ENCODE peak calls at places on chromosome 17, in four cellular contexts. V is ovary, R is PC-3, L is H1. O is an unnamed sample.

GRCh38 chr17:29653995-29654714 is 31.4 kb upstream of the CORO6 start:
- DNase-seq in R (no peak), V (no peak), L (no peak), O (no peak)

GRCh38 chr17:40958086-40958953 is 8.4 kb downstream of the KRT39 start:
- DNase-seq in V (no peak), L (no peak), R (peak; percentile 82), O (no peak)

GRCh38 chr17:27378482-27379200 is 77.6 kb upstream of the KSR1 start:
- DNase-seq in V (no peak), R (no peak), L (no peak), O (no peak)

GRCh38 chr17:17343896-17344506 is 40.8 kb downstream of the NT5M start:
- DNase-seq in L (no peak), R (no peak), V (no peak), O (no peak)

GRCh38 chr17:28810437-28810836 is 32.2 kb downstream of the FAM222B start:
- DNase-seq in L (no peak), V (no peak), R (no peak), O (no peak)

GRCh38 chr17:62126292-62126691 is 61.2 kb upstream of the MED13 start:
- DNase-seq in L (no peak), V (no peak), R (no peak), O (no peak)

GRCh38 chr17:72609501-72609900 is 483.0 kb downstream of the SLC39A11 start:
- DNase-seq in R (peak; percentile 99), V (no peak), L (no peak), O (no peak)

GRCh38 chr17:42578282-42578869 is 847 bp upstream of the PSMC3IP start:
- DNase-seq in L (peak; percentile 72), V (peak; percentile 81), R (peak; percentile 74), O (peak; percentile 24)

GRCh38 chr17:49494937-49495841 is at the start of gene NGFR:
- DNase-seq in R (peak; percentile 40), V (peak; percentile 60), L (no peak), O (no peak)

GRCh38 chr17:72471296-72471695 is 350.5 kb downstream of the SOX9 start:
- DNase-seq in R (no peak), L (no peak), V (no peak), O (no peak)

DNA sequence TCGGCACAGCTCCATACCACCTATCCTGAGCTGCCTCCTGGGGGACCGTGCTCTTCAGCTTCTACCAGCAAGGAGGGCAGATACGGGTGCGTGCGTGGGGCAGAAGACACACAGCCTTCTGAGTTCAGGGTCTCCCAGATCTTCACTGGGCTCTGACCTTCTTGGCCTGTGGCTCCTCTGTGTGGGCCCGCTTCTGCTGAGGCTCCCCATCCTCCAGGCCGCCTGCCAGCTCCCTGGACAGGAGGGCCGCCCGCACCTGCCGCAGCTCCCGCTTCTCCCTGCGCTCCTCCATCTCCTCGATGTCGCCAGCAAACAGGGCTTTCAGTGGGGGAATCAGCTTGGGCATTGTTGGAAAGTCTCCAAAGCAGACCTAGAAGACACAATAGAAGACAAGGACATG is 25.2 kb downstream of the ELAC2 start:
- DNase-seq in L (no peak), V (no peak), R (no peak), O (no peak)
- H3K36me3 ChIP-seq in L (peaks cover 68% of the 10 kb centered on the region), V (no peaks in the 10 kb centered on the region), R (peaks cover 59% of the 10 kb centered on the region), O (peaks cover 14% of the 10 kb centered on the region)

GRCh38 chr17:79974786-79975497 is 60.7 kb downstream of the TBC1D16 start:
- DNase-seq in V (no peak), R (no peak), L (no peak), O (no peak)
- TF ChIP-seq CTCF in V (no peak), R (peak; percentile 65), L (peak; percentile 76), O (no peak)

GRCh38 chr17:63641678-63642077 is 19.5 kb downstream of the MAP3K3 start:
- DNase-seq in V (no peak), R (no peak), L (no peak), O (no peak)
- H3K36me3 ChIP-seq in V (no peaks in the 10 kb centered on the region), R (no peaks in the 10 kb centered on the region), L (no peaks in the 10 kb centered on the region), O (no peaks in the 10 kb centered on the region)

DNA sequence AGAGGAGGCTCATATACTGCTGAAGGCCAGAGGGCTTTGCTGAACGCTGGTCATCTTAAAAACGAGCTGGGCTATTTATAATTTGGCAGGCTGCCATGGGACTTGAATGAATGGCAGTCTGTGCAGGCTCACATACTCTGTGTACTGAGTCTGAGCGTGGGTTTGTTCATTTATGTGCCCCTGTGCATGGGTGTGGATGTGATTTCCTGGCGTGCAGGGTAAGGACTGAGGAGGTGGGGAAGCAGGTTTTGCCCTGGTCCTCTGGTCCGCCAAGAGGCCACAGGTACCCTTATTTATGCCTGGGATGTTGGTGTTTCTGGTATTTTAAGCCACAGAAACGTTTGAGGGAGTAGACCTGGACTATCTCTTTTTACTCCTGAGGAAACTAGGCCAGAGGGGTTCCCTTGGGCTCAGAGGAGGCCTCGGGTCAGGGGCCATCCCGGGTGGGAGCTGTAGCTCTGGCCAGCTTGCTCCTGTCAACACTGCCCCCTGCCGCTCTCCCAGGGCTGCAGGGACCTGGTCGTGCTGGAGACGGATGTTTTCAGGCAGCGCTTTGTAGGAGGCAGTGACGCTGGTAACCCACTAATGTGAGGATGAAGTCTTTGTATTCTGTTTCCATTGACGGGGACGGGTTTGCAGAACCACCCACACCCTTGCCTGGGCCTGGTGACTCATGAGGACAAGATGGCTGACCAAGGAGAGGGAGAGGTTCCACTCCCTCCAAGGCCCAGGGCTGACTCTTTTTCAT is 184.4 kb downstream of the MSI2 start:
- DNase-seq in L (peak; percentile 21), V (peak; percentile 80), R (peak; percentile 70), O (no peak)
- TF ChIP-seq CTCF in L (peak; percentile 64), V (peak; percentile 86), R (peak; percentile 29), O (no peak)

DNA sequence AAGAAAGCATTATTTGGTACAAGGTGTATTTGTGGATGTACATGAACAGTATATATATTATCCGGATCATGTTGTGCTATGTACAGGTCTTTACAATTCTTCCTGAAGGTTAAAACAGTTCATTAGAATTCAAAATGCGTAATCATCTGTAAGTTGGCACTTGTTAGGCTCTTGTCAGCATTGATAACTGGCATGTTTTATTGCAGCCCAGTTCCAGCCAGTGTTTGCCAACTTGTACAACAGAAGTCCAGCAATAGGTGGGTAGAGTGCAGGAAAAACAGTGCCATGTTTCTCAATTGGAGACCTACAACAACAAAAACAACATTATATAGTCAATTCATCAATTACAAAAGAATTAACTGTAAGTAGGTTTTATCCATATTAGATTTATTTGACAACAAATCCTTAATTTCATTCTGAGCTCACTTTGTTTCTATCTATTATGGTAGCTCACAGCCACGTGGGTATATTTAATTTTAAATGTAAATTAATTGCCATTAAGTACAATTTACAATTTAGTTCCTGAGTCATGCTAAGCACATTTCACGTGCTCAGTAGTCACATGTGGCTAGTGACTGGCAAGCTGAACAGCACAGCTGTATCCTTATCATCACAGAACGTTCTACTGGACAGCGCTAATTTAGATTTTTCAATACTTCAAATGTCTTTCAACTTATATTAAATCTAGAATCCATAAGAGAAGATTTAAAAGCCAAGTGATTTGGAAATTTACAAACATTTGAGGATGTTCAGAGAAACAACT is 8.6 kb upstream of the ANKFY1 start:
- DNase-seq in V (no peak), L (no peak), R (no peak), O (no peak)
- H3K36me3 ChIP-seq in V (no peaks in the 10 kb centered on the region), L (peaks cover 30% of the 10 kb centered on the region), R (no peaks in the 10 kb centered on the region), O (peaks cover 18% of the 10 kb centered on the region)